ENCODE peak calls at places on chromosome 20, in eight cellular contexts. D is HFFc6, J is progenitor cell of endocrine pancreas, B is neural crest cell, I is heart left ventricle, A is nephron progenitor cell, S is brain microvascular endothelial cell, Q is kidney. W is an unnamed sample.

GRCh38 chr20:32481311-32482103 is 103.6 kb downstream of the NOL4L start:
- DNase-seq in D (no peak), J (no peak), B (no peak), I (no peak), A (no peak), S (no peak), Q (peak), W (no peak)

GRCh38 chr20:21125072-21125848 is 622 bp upstream of the KIZ start:
- DNase-seq in D (peak), J (peak), B (peak), I (peak), A (peak), S (peak), Q (no peak), W (peak)

GRCh38 chr20:11906626-11907480 is 10.8 kb upstream of the BTBD3 start:
- DNase-seq in D (no peak), J (no peak), B (no peak), I (no peak), A (no peak), S (no peak), Q (no peak), W (no peak)

GRCh38 chr20:59242714-59243626 is 57.4 kb upstream of the EDN3 start:
- DNase-seq in D (no peak), J (no peak), B (no peak), I (no peak), A (no peak), S (no peak), Q (no peak), W (no peak)

GRCh38 chr20:51760905-51761544 is 7.2 kb downstream of the ATP9A start:
- DNase-seq in D (peak), J (no peak), B (no peak), I (no peak), A (no peak), S (peak), Q (no peak), W (no peak)

GRCh38 chr20:49132995-49133451 is 55.1 kb downstream of the STAU1 start:
- DNase-seq in D (peak), J (no peak), B (peak), I (peak), A (peak), S (peak), Q (no peak), W (peak)

GRCh38 chr20:39600156-39600555 is 638.0 kb downstream of the DHX35 start:
- DNase-seq in D (no peak), J (no peak), B (no peak), I (no peak), A (no peak), S (no peak), Q (no peak), W (no peak)

GRCh38 chr20:2210646-2211556 is 84.9 kb upstream of the TGM3 start:
- DNase-seq in D (peak), J (no peak), B (no peak), I (peak), A (no peak), S (peak), Q (no peak), W (no peak)

GRCh38 chr20:865379-865778 is 31.9 kb downstream of the FAM110A start:
- DNase-seq in D (no peak), J (no peak), B (no peak), I (no peak), A (no peak), S (no peak), Q (no peak), W (no peak)

GRCh38 chr20:24118781-24119175 is 130.2 kb upstream of the GGTLC1 start:
- DNase-seq in D (no peak), J (no peak), B (no peak), I (no peak), A (no peak), S (no peak), Q (no peak), W (no peak)

GRCh38 chr20:31979713-31980426 is 11.9 kb downstream of the XKR7 start:
- DNase-seq in D (no peak), J (no peak), B (no peak), I (no peak), A (no peak), S (no peak), Q (no peak), W (no peak)

GRCh38 chr20:23966298-23966697 is 22.3 kb downstream of the GGTLC1 start:
- DNase-seq in D (no peak), J (no peak), B (no peak), I (no peak), A (no peak), S (no peak), Q (no peak), W (no peak)

GRCh38 chr20:63529180-63529860 is 7.9 kb downstream of the PTK6 start:
- DNase-seq in D (no peak), J (peak), B (no peak), I (no peak), A (no peak), S (no peak), Q (peak), W (no peak)

DNA sequence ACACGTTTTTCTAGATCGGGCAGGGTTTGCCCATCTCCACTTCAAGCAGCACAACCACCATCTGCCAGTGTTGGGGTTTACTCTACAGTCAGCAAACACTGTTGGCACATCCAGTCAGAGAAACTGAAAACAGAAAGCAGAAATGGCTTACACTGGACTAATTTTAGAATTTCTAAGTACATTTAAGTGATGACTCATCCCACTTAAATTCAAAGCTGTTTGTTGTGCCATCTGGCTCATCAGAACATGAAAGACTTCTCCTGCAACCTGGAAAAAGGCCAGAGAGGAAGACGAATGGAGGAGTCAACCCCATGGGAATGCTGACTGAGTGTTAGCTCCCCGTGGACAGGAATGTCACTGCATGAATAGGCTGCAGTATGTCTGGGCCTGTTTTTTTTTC is 21.8 kb downstream of the FAM209B start:
- DNase-seq in D (peak), J (no peak), B (no peak), I (peak), A (no peak), S (peak), Q (no peak), W (peak)
- TF ChIP-seq CTCF in D (no peak), J (no peak), B (no peak), I (no peak), A (no peak), S (peak), Q (no peak), W (peak)

GRCh38 chr20:13610205-13610604 is 28.5 kb downstream of the TASP1 start:
- DNase-seq in D (no peak), J (no peak), B (no peak), I (no peak), A (no peak), S (no peak), Q (no peak), W (no peak)
- TF ChIP-seq CTCF in D (peak), J (peak), B (peak), I (no peak), A (peak), S (peak), Q (no peak), W (no peak)

DNA sequence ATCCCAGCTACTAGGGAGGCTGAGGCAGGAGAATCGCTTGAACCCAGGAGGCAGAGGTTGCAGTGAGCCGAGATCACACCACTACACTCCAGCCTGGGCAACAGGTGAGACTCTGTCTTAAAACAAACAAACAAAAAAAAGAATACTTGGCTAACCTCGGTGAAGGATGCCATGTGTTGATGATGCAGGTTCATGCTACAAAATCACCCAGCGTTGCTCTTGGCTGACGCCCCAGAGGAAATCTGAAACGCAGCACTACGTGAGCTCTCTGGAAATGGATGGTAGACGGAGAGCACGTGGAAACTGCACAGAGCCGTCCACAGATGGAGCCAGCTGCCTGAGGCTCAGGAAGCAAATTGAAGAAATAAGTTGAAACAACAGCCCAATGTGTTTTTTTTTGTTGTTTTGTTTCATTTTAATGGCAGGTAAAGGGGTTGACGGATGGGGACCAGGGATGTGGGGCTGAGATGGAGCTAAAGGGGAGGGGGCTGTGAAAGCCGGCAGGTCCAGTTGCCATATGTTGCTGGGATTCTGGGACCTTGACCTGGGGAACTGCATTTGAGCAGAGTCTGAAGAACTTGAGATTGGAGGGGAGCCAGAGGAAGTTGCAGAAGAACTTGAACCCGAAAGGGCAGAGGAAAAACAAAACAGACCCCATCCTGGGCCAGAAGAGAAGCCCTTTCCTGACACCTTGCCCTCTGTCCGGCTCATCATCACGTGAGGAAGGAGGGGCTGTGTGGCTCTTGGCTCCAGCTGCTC is 12.8 kb upstream of the MANBAL start:
- DNase-seq in D (peak), J (no peak), B (no peak), I (peak), A (no peak), S (peak), Q (no peak), W (no peak)
- TF ChIP-seq CTCF in D (peak), J (peak), B (no peak), I (peak), A (no peak), S (peak), Q (peak), W (peak)

DNA sequence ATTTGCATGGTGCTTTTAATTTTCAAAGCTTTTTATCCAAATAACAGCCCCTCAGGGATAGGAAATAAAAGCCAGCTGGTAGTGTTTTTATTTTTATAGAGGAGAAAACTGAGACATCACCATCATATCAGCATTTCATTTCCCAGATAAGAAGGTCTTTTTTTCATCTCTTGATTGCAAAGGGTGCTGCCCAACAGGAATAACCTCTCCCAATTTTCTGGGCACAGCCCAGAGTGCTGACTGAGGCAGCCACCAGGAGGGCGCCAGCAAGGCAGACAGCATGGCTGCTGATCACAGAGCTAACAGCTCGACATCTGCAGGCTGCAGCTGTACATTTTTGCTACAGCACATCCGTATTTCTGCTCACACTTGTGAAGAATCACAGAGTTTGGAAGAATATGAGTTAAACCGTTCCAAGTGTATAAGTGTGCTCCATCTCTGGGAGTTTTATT is 85.7 kb upstream of the C20orf144 start:
- DNase-seq in D (no peak), J (no peak), B (no peak), I (no peak), A (no peak), S (no peak), Q (no peak), W (no peak)
- TF ChIP-seq CTCF in D (no peak), J (no peak), B (no peak), I (no peak), A (no peak), S (peak), Q (no peak), W (no peak)

GRCh38 chr20:44448753-44449546 is 26.7 kb upstream of the TTPAL start:
- DNase-seq in D (no peak), J (no peak), B (peak), I (no peak), A (peak), S (no peak), Q (no peak), W (no peak)
- TF ChIP-seq CTCF in D (peak), J (peak), B (peak), I (peak), A (peak), S (peak), Q (peak), W (peak)

GRCh38 chr20:57507477-57507876 is 17.5 kb downstream of the CTCFL start:
- DNase-seq in D (no peak), J (no peak), B (no peak), I (no peak), A (no peak), S (no peak), Q (no peak), W (no peak)

GRCh38 chr20:57508381-57508780 is 16.6 kb downstream of the CTCFL start:
- DNase-seq in D (no peak), J (no peak), B (no peak), I (no peak), A (no peak), S (no peak), Q (no peak), W (no peak)

GRCh38 chr20:57508831-57509230 is 16.1 kb downstream of the CTCFL start:
- DNase-seq in D (no peak), J (no peak), B (no peak), I (no peak), A (no peak), S (no peak), Q (no peak), W (no peak)

GRCh38 chr20:57512432-57512831 is 12.5 kb downstream of the CTCFL start:
- DNase-seq in D (no peak), J (no peak), B (no peak), I (no peak), A (no peak), S (no peak), Q (no peak), W (no peak)

GRCh38 chr20:57509665-57510237 is 15.2 kb downstream of the CTCFL start:
- DNase-seq in D (no peak), J (no peak), B (no peak), I (no peak), A (peak), S (no peak), Q (no peak), W (no peak)
- TF ChIP-seq CTCF in D (peak), J (peak), B (peak), I (peak), A (peak), S (peak), Q (peak), W (peak)

DNA sequence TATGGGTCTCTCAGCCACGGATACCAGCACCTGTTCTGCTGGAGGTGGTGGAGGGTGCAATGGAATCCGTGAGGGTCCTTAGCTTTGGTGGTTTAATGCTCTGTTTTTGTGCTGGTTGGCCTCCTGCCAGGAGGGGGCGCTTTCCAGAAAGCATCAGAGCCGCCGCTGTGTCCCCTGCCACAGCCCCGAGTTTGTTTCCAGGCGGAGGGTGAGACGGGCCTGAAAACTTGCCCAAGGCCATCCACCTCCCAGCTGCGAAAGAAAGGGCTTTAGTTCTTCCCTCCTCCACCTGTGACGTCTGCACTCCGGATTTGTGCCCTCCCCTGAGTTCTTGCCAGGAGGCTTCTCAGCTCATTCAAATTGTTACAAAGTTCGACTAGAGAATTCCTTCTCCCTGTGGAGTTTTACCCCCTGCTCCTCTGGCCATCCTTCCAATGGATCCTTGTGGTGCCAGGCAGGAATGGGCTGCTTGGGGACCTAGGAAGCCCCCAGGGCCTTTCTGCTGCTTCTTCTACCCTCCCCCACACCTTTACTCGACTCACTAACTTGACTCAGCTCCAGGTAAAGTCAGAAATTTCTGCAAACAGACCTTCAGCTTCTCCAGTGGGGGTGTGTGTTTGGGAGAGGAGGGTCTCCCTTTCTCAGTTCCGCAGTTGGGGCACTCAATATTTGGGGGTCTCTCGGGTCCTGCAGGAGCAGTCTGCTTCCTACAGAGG is 873.7 kb downstream of the KIF16B start:
- DNase-seq in D (no peak), J (no peak), B (no peak), I (no peak), A (no peak), S (no peak), Q (no peak), W (no peak)
- TF ChIP-seq CTCF in D (no peak), J (no peak), B (peak), I (no peak), A (no peak), S (peak), Q (no peak), W (no peak)

GRCh38 chr20:57693670-57694329 is 16.0 kb downstream of the PMEPA1 start:
- DNase-seq in D (no peak), J (no peak), B (no peak), I (no peak), A (no peak), S (no peak), Q (no peak), W (no peak)

GRCh38 chr20:57692393-57692792 is 17.4 kb downstream of the PMEPA1 start:
- DNase-seq in D (no peak), J (no peak), B (no peak), I (no peak), A (no peak), S (no peak), Q (no peak), W (no peak)

GRCh38 chr20:57694481-57694880 is 15.3 kb downstream of the PMEPA1 start:
- DNase-seq in D (no peak), J (no peak), B (no peak), I (no peak), A (no peak), S (no peak), Q (no peak), W (no peak)

GRCh38 chr20:57695012-57695411 is 14.8 kb downstream of the PMEPA1 start:
- DNase-seq in D (no peak), J (no peak), B (no peak), I (no peak), A (no peak), S (no peak), Q (peak), W (no peak)

DNA sequence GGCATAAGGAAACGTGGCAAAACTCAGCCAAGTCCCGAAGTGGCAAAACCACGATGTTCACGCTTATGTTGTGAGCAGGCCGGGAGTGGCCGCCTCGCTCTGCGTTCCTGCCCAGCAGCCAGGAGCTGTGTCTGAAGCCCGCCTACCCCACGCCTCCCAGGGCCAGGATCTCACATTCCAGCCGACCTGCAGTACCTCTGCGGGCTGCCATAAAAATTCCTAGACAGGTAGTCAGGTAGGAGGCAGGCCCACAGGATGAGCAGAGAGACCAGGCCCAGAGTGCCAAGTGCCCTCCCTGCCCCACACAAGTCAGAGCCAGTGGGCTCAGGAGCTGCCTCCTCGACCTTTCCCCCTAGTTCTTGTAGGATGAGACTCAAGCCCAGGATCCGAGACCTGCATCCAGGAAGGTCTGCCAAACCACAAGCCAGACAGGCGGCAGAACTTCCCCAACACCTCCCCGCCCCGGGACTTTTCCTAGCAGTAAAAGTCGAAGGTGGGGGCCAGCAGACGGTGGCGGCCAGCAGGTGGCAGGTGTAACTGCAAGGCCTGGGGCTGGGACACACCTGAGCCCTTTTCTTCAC is 16.7 kb downstream of the PMEPA1 start:
- DNase-seq in D (no peak), J (peak), B (no peak), I (no peak), A (no peak), S (no peak), Q (peak), W (no peak)
- TF ChIP-seq CTCF in D (peak), J (peak), B (no peak), I (no peak), A (no peak), S (peak), Q (no peak), W (peak)

DNA sequence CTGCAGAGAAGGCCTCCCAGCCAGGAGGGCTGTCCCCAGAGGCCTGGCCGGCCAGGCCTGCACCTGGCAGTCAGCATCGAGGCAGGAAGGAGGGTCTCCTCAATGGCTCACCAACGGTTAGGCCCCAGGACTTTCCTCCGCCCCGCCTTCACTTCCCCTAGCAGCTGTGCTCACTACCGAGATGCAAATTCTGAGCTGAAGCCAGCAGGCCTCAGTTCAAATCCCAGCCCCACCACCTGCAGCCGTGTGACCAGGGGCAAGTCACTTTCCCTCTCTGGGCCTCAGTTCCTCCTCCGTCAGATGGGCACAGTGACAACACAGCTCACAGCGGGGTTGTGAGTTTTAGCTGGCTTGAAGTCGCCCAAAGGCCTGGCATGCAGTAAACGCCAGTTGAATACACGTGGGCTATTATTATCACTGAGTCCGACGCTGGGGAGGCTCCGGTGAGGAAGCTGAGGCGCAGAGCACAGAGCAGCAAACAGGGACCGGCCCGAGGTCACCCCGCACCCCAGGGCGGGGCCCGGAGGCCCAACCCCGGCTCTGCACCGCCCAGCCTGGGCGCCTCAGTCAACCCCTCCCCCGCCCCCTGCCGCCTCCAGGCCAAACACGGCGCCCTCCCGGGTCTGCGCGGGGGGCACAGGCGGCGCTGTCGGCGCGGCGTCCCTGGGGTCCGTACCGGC is 717 bp downstream of the E2F1 start:
- DNase-seq in D (no peak), J (peak), B (peak), I (no peak), A (no peak), S (no peak), Q (no peak), W (no peak)
- TF ChIP-seq CTCF in D (no peak), J (peak), B (no peak), I (no peak), A (no peak), S (no peak), Q (no peak), W (no peak)

W was measured in epithelial cell of proximal tubule.